ENCODE peak calls at places on chromosomes 7 and 10, in five cellular contexts. U is central memory CD8-positive, alpha-beta T cell; R is stimulated activated CD8-positive, alpha-beta memory T cell treated with anti-CD3 and anti-CD28 coated beads, Interleukin-15, amount 100 ng/mL, for 4 hours; F is psoas muscle; Q is SK-N-DZ. H is an unnamed sample.

GRCh38 chr7:76325811-76326210 is 23.3 kb downstream of the HSPB1 start:
- DNase-seq in Q (no peak), R (no peak), F (no peak), U (no peak), H (no peak)

GRCh38 chr7:65722361-65722792 is 150.5 kb upstream of the VKORC1L1 start:
- DNase-seq in R (peak; percentile 41), F (peak; percentile 24), U (peak; percentile 57), Q (peak; percentile 39), H (peak; percentile 60)

GRCh38 chr7:91434821-91435220 is 170.6 kb downstream of the FZD1 start:
- DNase-seq in U (no peak), Q (no peak), R (no peak), F (no peak), H (no peak)

GRCh38 chr10:69025370-69025896 is 36.8 kb downstream of the KIFBP start:
- DNase-seq in U (no peak), R (no peak), Q (no peak), F (no peak), H (no peak)

GRCh38 chr10:80457554-80458262 is 3.6 kb downstream of the TSPAN14 start:
- DNase-seq in F (no peak), R (no peak), Q (no peak), U (no peak), H (no peak)

GRCh38 chr10:110758898-110759297 is 112.8 kb upstream of the PDCD4 start:
- DNase-seq in F (no peak), R (no peak), Q (no peak), U (no peak), H (no peak)

GRCh38 chr10:43202224-43202656 is 64.0 kb downstream of the CSGALNACT2 start:
- DNase-seq in Q (no peak), F (no peak), R (peak; percentile 20), U (peak; percentile 33), H (peak; percentile 15)

GRCh38 chr7:83751217-83751616 is 102.3 kb upstream of the SEMA3E start:
- DNase-seq in Q (no peak), R (no peak), F (no peak), U (no peak), H (no peak)

GRCh38 chr7:111180273-111180814 is 89.4 kb downstream of the LRRN3 start:
- DNase-seq in F (no peak), U (no peak), Q (no peak), R (no peak), H (no peak)